ENCODE peak calls at places on chromosomes 3 and 15, in ten cellular contexts. One of them, this sample, is unnamed.

GRCh38 chr3:182814419-182815160 is 21.3 kb downstream of the ATP11B start:
- DNase-seq in ovary: no peak
- DNase-seq in progenitor cell of endocrine pancreas: no peak
- DNase-seq in astrocyte of the spinal cord: no peak
- DNase-seq in nephron progenitor cell: no peak
- DNase-seq in OCI-LY7: no peak
- DNase-seq in mesothelial cell of epicardium: no peak
- DNase-seq in dorsolateral prefrontal cortex: no peak
- DNase-seq in heart left ventricle: no peak
- DNase-seq in RWPE1: no peak
- DNase-seq in this sample: no peak

GRCh38 chr15:84949043-84949442 is 32.6 kb upstream of the PDE8A start:
- DNase-seq in mesothelial cell of epicardium: no peak
- DNase-seq in OCI-LY7: no peak
- DNase-seq in dorsolateral prefrontal cortex: no peak
- DNase-seq in ovary: no peak
- DNase-seq in astrocyte of the spinal cord: peak; percentile 62
- DNase-seq in nephron progenitor cell: no peak
- DNase-seq in RWPE1: no peak
- DNase-seq in heart left ventricle: no peak
- DNase-seq in progenitor cell of endocrine pancreas: no peak
- DNase-seq in this sample: no peak

GRCh38 chr3:99352811-99353210 is 285.6 kb upstream of the COL8A1 start:
- DNase-seq in OCI-LY7: no peak
- DNase-seq in progenitor cell of endocrine pancreas: no peak
- DNase-seq in astrocyte of the spinal cord: no peak
- DNase-seq in ovary: no peak
- DNase-seq in mesothelial cell of epicardium: no peak
- DNase-seq in heart left ventricle: no peak
- DNase-seq in dorsolateral prefrontal cortex: no peak
- DNase-seq in nephron progenitor cell: no peak
- DNase-seq in RWPE1: no peak
- DNase-seq in this sample: no peak

GRCh38 chr3:132549890-132550578 is 47.0 kb upstream of the ACKR4 start:
- DNase-seq in heart left ventricle: no peak
- DNase-seq in mesothelial cell of epicardium: no peak
- DNase-seq in progenitor cell of endocrine pancreas: no peak
- DNase-seq in nephron progenitor cell: no peak
- DNase-seq in OCI-LY7: no peak
- DNase-seq in RWPE1: peak; percentile 26
- DNase-seq in ovary: no peak
- DNase-seq in astrocyte of the spinal cord: peak; percentile 84
- DNase-seq in dorsolateral prefrontal cortex: no peak
- DNase-seq in this sample: no peak

GRCh38 chr3:127915115-127915936 is at the start of gene KBTBD12:
- DNase-seq in mesothelial cell of epicardium: no peak
- DNase-seq in astrocyte of the spinal cord: no peak
- DNase-seq in nephron progenitor cell: peak; percentile 31
- DNase-seq in progenitor cell of endocrine pancreas: peak; percentile 37
- DNase-seq in ovary: peak; percentile 33
- DNase-seq in heart left ventricle: peak; percentile 70
- DNase-seq in dorsolateral prefrontal cortex: peak; percentile 71
- DNase-seq in OCI-LY7: no peak
- DNase-seq in RWPE1: no peak
- DNase-seq in this sample: no peak

GRCh38 chr3:188264231-188265213 is 110.6 kb downstream of the LPP start:
- DNase-seq in OCI-LY7: no peak
- DNase-seq in nephron progenitor cell: no peak
- DNase-seq in progenitor cell of endocrine pancreas: no peak
- DNase-seq in heart left ventricle: no peak
- DNase-seq in RWPE1: no peak
- DNase-seq in dorsolateral prefrontal cortex: no peak
- DNase-seq in ovary: peak; percentile 32
- DNase-seq in mesothelial cell of epicardium: no peak
- DNase-seq in astrocyte of the spinal cord: no peak
- DNase-seq in this sample: no peak

GRCh38 chr3:143634991-143635390 is 213.3 kb downstream of the SLC9A9 start:
- DNase-seq in astrocyte of the spinal cord: no peak
- DNase-seq in mesothelial cell of epicardium: no peak
- DNase-seq in OCI-LY7: no peak
- DNase-seq in RWPE1: no peak
- DNase-seq in dorsolateral prefrontal cortex: peak; percentile 45
- DNase-seq in heart left ventricle: no peak
- DNase-seq in nephron progenitor cell: no peak
- DNase-seq in progenitor cell of endocrine pancreas: no peak
- DNase-seq in ovary: no peak
- DNase-seq in this sample: no peak

GRCh38 chr3:195752066-195752465 is 31.3 kb downstream of the MUC20 start:
- DNase-seq in mesothelial cell of epicardium: no peak
- DNase-seq in dorsolateral prefrontal cortex: no peak
- DNase-seq in heart left ventricle: no peak
- DNase-seq in nephron progenitor cell: no peak
- DNase-seq in ovary: no peak
- DNase-seq in astrocyte of the spinal cord: no peak
- DNase-seq in progenitor cell of endocrine pancreas: no peak
- DNase-seq in RWPE1: no peak
- DNase-seq in OCI-LY7: no peak
- DNase-seq in this sample: no peak

GRCh38 chr3:12582730-12583129 is 25.8 kb downstream of the MKRN2 start:
- DNase-seq in RWPE1: no peak
- DNase-seq in nephron progenitor cell: no peak
- DNase-seq in mesothelial cell of epicardium: no peak
- DNase-seq in progenitor cell of endocrine pancreas: no peak
- DNase-seq in astrocyte of the spinal cord: no peak
- DNase-seq in OCI-LY7: no peak
- DNase-seq in heart left ventricle: no peak
- DNase-seq in ovary: no peak
- DNase-seq in dorsolateral prefrontal cortex: no peak
- DNase-seq in this sample: no peak

GRCh38 chr3:12579919-12580318 is 23.0 kb downstream of the MKRN2 start:
- DNase-seq in dorsolateral prefrontal cortex: no peak
- DNase-seq in progenitor cell of endocrine pancreas: no peak
- DNase-seq in heart left ventricle: no peak
- DNase-seq in ovary: no peak
- DNase-seq in RWPE1: no peak
- DNase-seq in astrocyte of the spinal cord: no peak
- DNase-seq in nephron progenitor cell: no peak
- DNase-seq in OCI-LY7: no peak
- DNase-seq in mesothelial cell of epicardium: no peak
- DNase-seq in this sample: no peak

GRCh38 chr3:12577379-12577778 is 20.5 kb downstream of the MKRN2 start:
- DNase-seq in progenitor cell of endocrine pancreas: no peak
- DNase-seq in astrocyte of the spinal cord: no peak
- DNase-seq in ovary: no peak
- DNase-seq in RWPE1: no peak
- DNase-seq in OCI-LY7: no peak
- DNase-seq in dorsolateral prefrontal cortex: no peak
- DNase-seq in nephron progenitor cell: no peak
- DNase-seq in mesothelial cell of epicardium: no peak
- DNase-seq in heart left ventricle: no peak
- DNase-seq in this sample: no peak

GRCh38 chr3:12579456-12579855 is 22.6 kb downstream of the MKRN2 start:
- DNase-seq in nephron progenitor cell: no peak
- DNase-seq in OCI-LY7: no peak
- DNase-seq in astrocyte of the spinal cord: no peak
- DNase-seq in ovary: no peak
- DNase-seq in mesothelial cell of epicardium: no peak
- DNase-seq in heart left ventricle: no peak
- DNase-seq in dorsolateral prefrontal cortex: no peak
- DNase-seq in RWPE1: no peak
- DNase-seq in progenitor cell of endocrine pancreas: no peak
- DNase-seq in this sample: no peak

DNA sequence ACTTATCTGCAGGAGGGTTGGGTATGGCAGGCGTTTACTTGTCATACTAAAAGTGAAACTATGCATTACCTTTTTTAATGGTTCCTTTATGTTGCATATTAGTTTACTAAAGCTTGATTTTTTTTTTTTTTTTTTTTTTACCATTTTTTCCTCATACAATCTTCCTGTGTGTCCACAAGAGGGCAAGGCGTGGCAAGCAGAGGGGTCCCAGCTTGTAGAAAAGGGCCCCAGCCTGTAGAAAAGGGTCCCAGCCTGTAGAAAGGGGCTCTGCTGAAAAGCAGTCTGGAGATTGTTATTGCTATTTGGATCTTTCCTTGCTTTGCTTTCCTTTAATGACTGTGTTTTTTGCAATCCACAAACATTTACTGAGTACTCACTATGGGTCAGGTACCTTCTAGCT is 21.9 kb downstream of the MKRN2 start:
- DNase-seq in nephron progenitor cell: no peak
- DNase-seq in RWPE1: no peak
- DNase-seq in progenitor cell of endocrine pancreas: no peak
- DNase-seq in heart left ventricle: no peak
- DNase-seq in OCI-LY7: no peak
- DNase-seq in mesothelial cell of epicardium: no peak
- DNase-seq in dorsolateral prefrontal cortex: no peak
- DNase-seq in astrocyte of the spinal cord: no peak
- DNase-seq in ovary: no peak
- DNase-seq in this sample: no peak
- TF ChIP-seq CTCF in nephron progenitor cell: no peak
- TF ChIP-seq CTCF in RWPE1: no peak
- TF ChIP-seq CTCF in progenitor cell of endocrine pancreas: peak; percentile 25
- TF ChIP-seq CTCF in heart left ventricle: no peak
- TF ChIP-seq CTCF in OCI-LY7: peak; percentile 46
- TF ChIP-seq CTCF in mesothelial cell of epicardium: no peak
- TF ChIP-seq CTCF in dorsolateral prefrontal cortex: no peak
- TF ChIP-seq CTCF in astrocyte of the spinal cord: peak; percentile 35
- TF ChIP-seq CTCF in ovary: no peak
- TF ChIP-seq CTCF in this sample: no peak

DNA sequence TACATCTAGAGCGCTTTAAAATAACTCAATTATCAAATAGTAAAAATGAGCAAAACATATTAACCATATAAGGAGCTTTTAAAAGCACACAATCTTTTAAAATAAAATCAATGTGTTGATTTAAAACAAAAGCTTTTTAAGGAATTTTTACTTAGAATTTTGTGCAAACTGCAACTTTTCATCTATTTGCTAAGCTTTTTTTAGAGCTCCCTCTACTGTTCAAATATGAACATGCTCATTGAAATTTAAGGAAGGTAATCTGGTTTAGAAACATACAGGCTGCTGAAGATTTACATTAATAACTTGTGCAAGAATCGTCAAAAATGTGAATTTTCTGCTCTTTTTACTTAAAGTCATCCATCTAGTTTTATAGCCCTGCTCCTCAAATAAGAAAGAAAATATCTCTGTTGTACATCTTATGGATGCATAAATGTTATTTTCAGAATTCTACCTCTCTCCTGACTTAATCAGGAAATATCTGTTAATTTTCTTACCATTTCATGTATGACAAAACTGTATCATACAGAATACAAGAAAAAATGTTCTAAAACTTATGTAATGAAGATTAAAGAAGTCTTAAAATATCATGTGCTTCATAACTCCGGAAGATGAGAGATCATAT is 469.4 kb upstream of the ROBO2 start:
- DNase-seq in ovary: no peak
- DNase-seq in astrocyte of the spinal cord: peak; percentile 34
- DNase-seq in nephron progenitor cell: no peak
- DNase-seq in progenitor cell of endocrine pancreas: no peak
- DNase-seq in mesothelial cell of epicardium: no peak
- DNase-seq in OCI-LY7: peak; percentile 8
- DNase-seq in dorsolateral prefrontal cortex: no peak
- DNase-seq in RWPE1: peak; percentile 8
- DNase-seq in heart left ventricle: no peak
- DNase-seq in this sample: no peak
- TF ChIP-seq CTCF in ovary: no peak
- TF ChIP-seq CTCF in astrocyte of the spinal cord: peak; percentile 62
- TF ChIP-seq CTCF in nephron progenitor cell: peak; percentile 81
- TF ChIP-seq CTCF in progenitor cell of endocrine pancreas: peak; percentile 82
- TF ChIP-seq CTCF in mesothelial cell of epicardium: peak; percentile 68
- TF ChIP-seq CTCF in OCI-LY7: peak; percentile 90
- TF ChIP-seq CTCF in dorsolateral prefrontal cortex: peak; percentile 71
- TF ChIP-seq CTCF in RWPE1: peak; percentile 76
- TF ChIP-seq CTCF in heart left ventricle: peak; percentile 43
- TF ChIP-seq CTCF in this sample: peak; percentile 65

DNA sequence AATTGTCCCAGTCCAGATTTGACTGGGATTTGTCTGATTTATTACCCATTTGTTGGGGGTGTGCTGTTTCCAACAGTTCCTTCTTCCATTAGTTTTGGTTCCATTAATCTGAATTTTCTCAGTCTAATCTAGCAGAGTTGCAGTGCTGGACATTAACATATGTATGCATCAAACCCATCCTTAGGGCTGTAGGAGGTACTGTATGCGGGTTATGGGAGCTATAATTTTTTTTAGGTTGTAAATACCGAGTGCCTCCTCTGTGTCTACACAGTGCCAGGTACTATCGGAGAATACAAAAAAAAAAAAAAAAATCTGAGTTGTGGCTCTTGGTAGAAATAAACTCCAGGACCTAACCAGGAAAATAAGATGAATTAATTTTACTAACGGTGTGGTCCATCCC is 133.8 kb downstream of the LIPC start:
- DNase-seq in mesothelial cell of epicardium: no peak
- DNase-seq in heart left ventricle: no peak
- DNase-seq in ovary: no peak
- DNase-seq in OCI-LY7: no peak
- DNase-seq in RWPE1: no peak
- DNase-seq in progenitor cell of endocrine pancreas: no peak
- DNase-seq in astrocyte of the spinal cord: no peak
- DNase-seq in nephron progenitor cell: no peak
- DNase-seq in dorsolateral prefrontal cortex: no peak
- DNase-seq in this sample: no peak
- TF ChIP-seq CTCF in mesothelial cell of epicardium: no peak
- TF ChIP-seq CTCF in heart left ventricle: no peak
- TF ChIP-seq CTCF in ovary: no peak
- TF ChIP-seq CTCF in OCI-LY7: no peak
- TF ChIP-seq CTCF in RWPE1: no peak
- TF ChIP-seq CTCF in progenitor cell of endocrine pancreas: no peak
- TF ChIP-seq CTCF in astrocyte of the spinal cord: no peak
- TF ChIP-seq CTCF in nephron progenitor cell: no peak
- TF ChIP-seq CTCF in dorsolateral prefrontal cortex: no peak
- TF ChIP-seq CTCF in this sample: no peak

GRCh38 chr3:123695152-123695551 is 110.3 kb upstream of the HACD2 start:
- DNase-seq in mesothelial cell of epicardium: no peak
- DNase-seq in heart left ventricle: no peak
- DNase-seq in nephron progenitor cell: peak; percentile 28
- DNase-seq in astrocyte of the spinal cord: no peak
- DNase-seq in OCI-LY7: no peak
- DNase-seq in dorsolateral prefrontal cortex: no peak
- DNase-seq in ovary: no peak
- DNase-seq in progenitor cell of endocrine pancreas: no peak
- DNase-seq in RWPE1: no peak
- DNase-seq in this sample: no peak

GRCh38 chr3:123692671-123693070 is 107.8 kb upstream of the HACD2 start:
- DNase-seq in heart left ventricle: no peak
- DNase-seq in nephron progenitor cell: no peak
- DNase-seq in OCI-LY7: no peak
- DNase-seq in RWPE1: no peak
- DNase-seq in mesothelial cell of epicardium: no peak
- DNase-seq in progenitor cell of endocrine pancreas: no peak
- DNase-seq in astrocyte of the spinal cord: no peak
- DNase-seq in ovary: no peak
- DNase-seq in dorsolateral prefrontal cortex: no peak
- DNase-seq in this sample: no peak

GRCh38 chr3:123694377-123695147 is 109.7 kb upstream of the HACD2 start:
- DNase-seq in nephron progenitor cell: no peak
- DNase-seq in ovary: no peak
- DNase-seq in OCI-LY7: no peak
- DNase-seq in RWPE1: no peak
- DNase-seq in heart left ventricle: no peak
- DNase-seq in astrocyte of the spinal cord: peak; percentile 41
- DNase-seq in dorsolateral prefrontal cortex: no peak
- DNase-seq in progenitor cell of endocrine pancreas: no peak
- DNase-seq in mesothelial cell of epicardium: no peak
- DNase-seq in this sample: no peak

GRCh38 chr3:123693584-123693983 is 108.7 kb upstream of the HACD2 start:
- DNase-seq in astrocyte of the spinal cord: no peak
- DNase-seq in mesothelial cell of epicardium: no peak
- DNase-seq in nephron progenitor cell: no peak
- DNase-seq in OCI-LY7: no peak
- DNase-seq in dorsolateral prefrontal cortex: no peak
- DNase-seq in RWPE1: no peak
- DNase-seq in ovary: no peak
- DNase-seq in heart left ventricle: no peak
- DNase-seq in progenitor cell of endocrine pancreas: no peak
- DNase-seq in this sample: no peak

GRCh38 chr3:123692041-123692440 is 107.2 kb upstream of the HACD2 start:
- DNase-seq in mesothelial cell of epicardium: no peak
- DNase-seq in nephron progenitor cell: no peak
- DNase-seq in ovary: no peak
- DNase-seq in dorsolateral prefrontal cortex: no peak
- DNase-seq in heart left ventricle: no peak
- DNase-seq in RWPE1: no peak
- DNase-seq in astrocyte of the spinal cord: no peak
- DNase-seq in progenitor cell of endocrine pancreas: no peak
- DNase-seq in OCI-LY7: no peak
- DNase-seq in this sample: no peak
- TF ChIP-seq CTCF in mesothelial cell of epicardium: no peak
- TF ChIP-seq CTCF in nephron progenitor cell: no peak
- TF ChIP-seq CTCF in ovary: no peak
- TF ChIP-seq CTCF in dorsolateral prefrontal cortex: no peak
- TF ChIP-seq CTCF in heart left ventricle: no peak
- TF ChIP-seq CTCF in RWPE1: no peak
- TF ChIP-seq CTCF in astrocyte of the spinal cord: no peak
- TF ChIP-seq CTCF in progenitor cell of endocrine pancreas: no peak
- TF ChIP-seq CTCF in OCI-LY7: no peak
- TF ChIP-seq CTCF in this sample: no peak

This sample was measured in D721Med.